ENCODE peak calls at places on chromosomes 11 and 22, in four cellular contexts. J, E, C and L are unnamed samples.

GRCh38 chr11:68840661-68841653 is 759 bp downstream of the CPT1A start:
- DNase-seq in J (no peak), C (no peak), E (peak), L (peak)

GRCh38 chr11:47572715-47573255 is 6.0 kb downstream of the KBTBD4 start:
- DNase-seq in C (peak), J (no peak), E (peak), L (no peak)

GRCh38 chr11:88338223-88338661 is 706 bp upstream of the CTSC start:
- DNase-seq in J (no peak), C (peak), E (peak), L (peak)

GRCh38 chr11:90216611-90217010 is 6.2 kb downstream of the CHORDC1 start:
- DNase-seq in C (no peak), E (no peak), J (no peak), L (no peak)

GRCh38 chr11:134412508-134413333 is 679 bp upstream of the B3GAT1 start:
- DNase-seq in E (no peak), C (peak), J (no peak), L (no peak)

GRCh38 chr11:95520765-95521542 is 268.6 kb downstream of the FAM76B start:
- DNase-seq in J (no peak), C (no peak), E (peak), L (peak)

GRCh38 chr11:776459-777287 is 614 bp downstream of the GATD1 start:
- DNase-seq in J (no peak), E (no peak), C (peak), L (no peak)

GRCh38 chr11:112363527-112363926 is 102.9 kb upstream of the PLET1 start:
- DNase-seq in C (no peak), E (peak), J (no peak), L (peak)

GRCh38 chr11:70700871-70701270 is 302.5 kb downstream of the CTTN start:
- DNase-seq in C (no peak), J (no peak), E (no peak), L (no peak)

GRCh38 chr22:50688448-50688847 is 15.8 kb downstream of the SHANK3 start:
- DNase-seq in E (no peak), C (no peak), J (no peak), L (no peak)

GRCh38 chr11:133889893-133890292 is 44.6 kb upstream of the SPATA19 start:
- DNase-seq in E (no peak), J (no peak), C (no peak), L (no peak)